ENCODE peak calls at places on chromosome 16, in five cellular contexts. D, K, Y, A and G are unnamed samples.

GRCh38 chr16:9499921-9500593 is 408.6 kb downstream of the HAPSTR1 start:
- DNase-seq in Y (no peak), K (no peak), A (no peak), D (no peak), G (no peak)

GRCh38 chr16:2150418-2151187 is 2.2 kb downstream of the RAB26 start:
- DNase-seq in K (peak), Y (no peak), A (no peak), D (no peak), G (peak)

GRCh38 chr16:59188029-59188428 is 453.9 kb upstream of the GOT2 start:
- DNase-seq in A (no peak), K (no peak), D (no peak), Y (no peak), G (no peak)

GRCh38 chr16:25605381-25605780 is 86.4 kb upstream of the HS3ST4 start:
- DNase-seq in D (no peak), A (no peak), Y (no peak), K (no peak), G (no peak)

GRCh38 chr16:24041834-24042631 is 206.2 kb downstream of the PRKCB start:
- DNase-seq in K (peak), D (no peak), Y (peak), A (peak), G (no peak)

GRCh38 chr16:9256196-9256595 is 164.8 kb downstream of the HAPSTR1 start:
- DNase-seq in A (no peak), Y (no peak), K (peak), D (no peak), G (no peak)

GRCh38 chr16:71846443-71846842 is 667 bp downstream of the ATXN1L start:
- DNase-seq in D (no peak), A (no peak), Y (no peak), K (no peak), G (no peak)

GRCh38 chr16:81696136-81696958 is 82.7 kb upstream of the PLCG2 start:
- DNase-seq in Y (no peak), D (no peak), A (no peak), K (no peak), G (no peak)

GRCh38 chr16:83714286-83714685 is 93.5 kb upstream of the HSBP1 start:
- DNase-seq in D (no peak), Y (no peak), A (no peak), K (no peak), G (no peak)

GRCh38 chr16:11717811-11718210 is 24.8 kb downstream of the TXNDC11 start:
- DNase-seq in K (no peak), A (no peak), Y (no peak), D (no peak), G (no peak)

GRCh38 chr16:9681556-9681955 is 500.7 kb downstream of the GRIN2A start:
- DNase-seq in A (no peak), D (no peak), Y (no peak), K (no peak), G (no peak)

GRCh38 chr16:27248036-27248435 is 20.5 kb downstream of the NSMCE1 start:
- DNase-seq in K (no peak), D (no peak), Y (no peak), A (no peak), G (no peak)

GRCh38 chr16:48441106-48441505 is 55.9 kb upstream of the SIAH1 start:
- DNase-seq in D (no peak), K (no peak), Y (no peak), A (no peak), G (no peak)

GRCh38 chr16:69880640-69881133 is 70.4 kb upstream of the CLEC18A start:
- DNase-seq in D (no peak), Y (no peak), K (no peak), A (no peak), G (no peak)

GRCh38 chr16:68798398-68798797 is 44.9 kb upstream of the TANGO6 start:
- DNase-seq in A (no peak), Y (no peak), D (peak), K (no peak), G (no peak)

GRCh38 chr16:11389083-11389482 is 43.8 kb downstream of the RMI2 start:
- DNase-seq in D (no peak), Y (no peak), A (peak), K (no peak), G (no peak)

GRCh38 chr16:10080031-10080772 is 102.0 kb downstream of the GRIN2A start:
- DNase-seq in D (peak), Y (no peak), K (peak), A (no peak), G (no peak)

GRCh38 chr16:15765880-15766279 is 90.9 kb downstream of the MYH11 start:
- DNase-seq in K (peak), A (no peak), Y (peak), D (no peak), G (no peak)

GRCh38 chr16:85165781-85166180 is 53.5 kb upstream of the CIBAR2 start:
- DNase-seq in A (no peak), Y (no peak), K (no peak), D (no peak), G (no peak)

DNA sequence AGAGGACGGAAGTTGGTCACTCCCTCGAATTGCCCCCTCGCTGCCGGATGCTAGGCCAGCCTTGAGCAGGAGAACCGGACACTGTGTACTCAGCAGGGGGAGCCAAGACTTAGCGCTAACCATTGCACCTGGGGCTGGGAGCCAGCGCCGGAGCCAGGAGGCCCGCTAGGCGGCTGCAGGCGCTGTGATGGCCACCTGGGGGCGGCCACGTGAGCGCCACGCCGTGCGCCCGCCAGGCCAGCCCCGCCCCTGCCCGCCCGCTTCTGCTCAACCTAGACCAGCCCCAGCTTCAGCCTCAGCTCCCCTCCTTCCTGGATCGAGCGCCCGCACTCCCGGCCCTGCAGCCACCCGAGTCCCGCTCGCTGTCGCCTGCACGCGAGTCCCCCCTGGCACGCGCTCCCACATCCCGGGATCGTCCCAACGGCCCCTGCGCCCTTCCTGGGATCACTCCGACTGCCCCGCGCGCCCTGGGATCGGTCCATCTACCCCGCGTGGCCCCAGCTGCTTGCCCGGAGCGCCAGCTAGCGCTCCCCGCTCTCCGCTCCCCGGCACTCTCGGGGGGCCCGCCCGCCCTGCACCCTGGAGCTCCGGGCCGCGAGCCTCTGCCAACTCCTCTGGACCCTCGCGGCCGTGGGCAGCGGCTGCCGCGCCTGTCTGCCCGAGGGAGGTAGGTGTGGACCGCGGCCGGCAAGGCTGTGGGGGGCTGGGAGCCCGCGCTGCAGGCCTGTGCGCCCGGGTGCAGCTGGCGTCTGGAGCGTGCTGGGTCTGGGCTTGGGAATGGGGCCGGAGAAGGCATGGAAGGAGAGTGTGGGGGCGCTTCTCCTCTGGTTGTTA is at the start of gene EEF2K:
- DNase-seq in A (peak), Y (peak), K (peak), D (peak), G (peak)
- TF ChIP-seq POLR2A in A (peak), Y (peak), K (peak), D (no peak), G (no peak)

DNA sequence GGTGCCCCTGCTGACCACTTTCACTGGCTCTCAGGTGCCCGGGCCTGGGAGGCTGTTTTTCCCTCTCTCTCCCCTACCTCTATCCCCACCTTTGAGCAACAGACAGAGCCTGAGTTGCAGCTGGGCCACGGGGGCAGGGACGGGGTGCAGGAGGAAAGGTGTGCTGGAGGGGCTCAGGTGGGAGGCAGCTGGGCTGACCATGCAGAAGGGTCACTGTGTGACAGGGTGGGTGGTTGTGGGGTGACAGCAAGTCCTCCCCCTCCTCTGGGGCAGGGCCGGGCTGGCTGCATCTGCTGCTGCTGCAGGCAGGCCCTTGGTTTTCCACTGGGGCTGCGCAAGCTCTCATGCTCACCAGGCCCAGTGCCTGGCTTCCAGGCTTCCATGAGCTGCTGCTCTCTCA is 6.6 kb downstream of the ZNF319 start:
- DNase-seq in A (no peak), Y (no peak), K (no peak), D (no peak), G (no peak)
- H3K27ac ChIP-seq in A (no peak), Y (no peak), K (peak), D (no peak), G (no peak)

GRCh38 chr16:67245189-67245585 is 2.1 kb downstream of the FHOD1 start:
- DNase-seq in K (no peak), D (no peak), Y (no peak), A (peak), G (no peak)

GRCh38 chr16:67247698-67248400 is 568 bp upstream of the FHOD1 start:
- DNase-seq in K (no peak), A (no peak), Y (no peak), D (no peak), G (no peak)

GRCh38 chr16:67246945-67247697 is at the start of gene FHOD1:
- DNase-seq in D (peak), Y (peak), A (peak), K (peak), G (peak)

GRCh38 chr16:67245674-67246080 is 1.6 kb downstream of the FHOD1 start:
- DNase-seq in A (no peak), Y (no peak), K (no peak), D (peak), G (no peak)

DNA sequence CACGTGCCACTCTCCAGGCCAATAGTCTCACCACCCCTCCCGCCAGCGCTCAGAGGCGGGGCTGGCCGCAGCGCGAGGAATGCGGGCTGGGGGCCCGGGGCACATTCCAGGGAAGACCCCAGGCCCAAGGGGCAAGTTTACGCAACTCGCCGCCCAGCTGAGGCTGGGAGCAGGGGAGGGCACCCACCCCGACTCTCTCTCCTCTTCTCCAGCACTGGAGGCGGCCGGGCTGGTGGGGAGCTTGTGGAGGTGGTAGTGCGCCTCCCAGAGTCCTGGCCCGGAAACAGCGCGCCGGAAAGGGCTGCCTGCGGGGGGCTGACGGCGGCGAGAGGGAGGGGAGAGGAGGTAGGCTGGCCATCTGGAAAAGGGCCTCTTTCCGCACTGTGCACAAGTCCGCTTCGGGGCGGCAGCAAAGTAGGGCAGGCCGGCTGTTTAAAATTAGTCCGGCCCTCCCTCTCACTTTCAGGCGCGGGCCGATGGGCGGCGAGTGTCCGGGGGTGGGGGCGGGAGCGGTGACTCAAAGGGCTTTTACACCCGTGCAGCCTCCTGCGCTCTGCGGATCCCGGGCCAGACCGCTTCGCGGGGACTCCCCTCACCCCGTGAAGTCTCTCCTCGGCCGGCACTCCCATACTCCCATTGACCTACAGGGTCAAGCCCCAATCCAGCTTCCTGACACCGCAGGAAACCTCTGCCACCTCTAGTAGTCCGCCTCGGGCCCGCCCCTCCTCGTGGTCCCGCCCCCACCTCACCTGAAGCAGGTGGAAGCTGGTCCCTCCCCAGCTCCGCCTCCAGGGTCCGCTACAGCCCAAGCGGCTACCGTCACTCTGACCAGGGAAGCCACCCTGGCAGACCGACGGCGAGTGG is 968 bp downstream of the FHOD1 start:
- DNase-seq in D (peak), K (peak), A (peak), Y (no peak), G (no peak)
- TF ChIP-seq POLR2A in D (peak), K (no peak), A (no peak), Y (peak), G (no peak)

GRCh38 chr16:17346774-17347569 is 123.8 kb downstream of the XYLT1 start:
- DNase-seq in A (no peak), Y (peak), K (no peak), D (no peak), G (no peak)
- H3K27ac ChIP-seq in A (no peak), Y (peak), K (no peak), D (no peak), G (peak)

DNA sequence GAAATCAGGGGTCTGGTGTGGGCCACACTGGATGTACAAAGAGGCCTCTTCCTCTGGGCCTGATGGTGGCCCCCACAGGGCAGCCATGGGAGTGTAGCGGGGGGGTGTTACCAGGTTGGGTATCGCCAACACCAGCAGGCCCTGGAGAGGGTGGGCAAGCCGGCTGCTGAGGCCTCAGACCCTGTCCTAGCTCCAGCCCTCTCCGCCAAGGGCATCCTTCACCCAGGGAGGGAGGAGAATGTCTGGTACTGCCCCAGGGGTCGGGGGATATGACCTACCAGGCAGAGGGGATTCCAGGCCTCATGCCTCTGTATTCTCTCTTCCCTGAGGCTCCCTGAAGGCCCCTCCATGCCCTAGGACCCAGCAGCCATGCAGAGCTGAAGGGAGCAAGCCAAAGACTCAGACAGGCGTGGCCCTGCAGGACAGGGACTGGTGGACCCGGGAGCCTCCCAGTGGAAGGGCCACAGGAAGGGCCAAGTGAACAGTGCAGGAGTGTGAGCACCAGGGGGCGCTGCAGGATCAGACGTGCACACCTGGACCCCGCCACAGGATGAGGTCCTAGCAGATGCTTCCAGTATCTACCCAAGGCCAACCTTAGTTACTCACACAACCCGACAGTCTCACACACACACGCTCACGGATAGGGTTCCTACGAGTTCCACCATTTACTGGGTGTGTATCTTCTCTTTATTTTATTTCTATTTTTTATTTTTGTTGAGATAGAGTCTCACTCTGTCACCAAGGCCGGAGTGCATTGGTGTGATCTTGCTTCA is 10.9 kb upstream of the CES4A start:
- DNase-seq in Y (peak), A (peak), D (peak), K (peak), G (peak)
- TF ChIP-seq POLR2A in Y (no peak), A (no peak), D (no peak), K (no peak), G (no peak)

GRCh38 chr16:30950516-30951073 is 1.7 kb downstream of the ORAI3 start:
- DNase-seq in D (no peak), A (no peak), Y (no peak), K (no peak), G (no peak)
- H3K27ac ChIP-seq in D (peak), A (peak), Y (peak), K (peak), G (peak)

GRCh38 chr16:4472880-4473279 is 1.5 kb downstream of the NMRAL1 start:
- DNase-seq in D (no peak), A (no peak), K (no peak), Y (no peak), G (no peak)

GRCh38 chr16:4474192-4474961 is at the start of gene NMRAL1:
- DNase-seq in Y (peak), D (peak), K (peak), A (peak), G (peak)

GRCh38 chr16:4471869-4472268 is 2.6 kb downstream of the NMRAL1 start:
- DNase-seq in D (no peak), A (no peak), K (no peak), Y (no peak), G (no peak)

GRCh38 chr16:4477966-4478365 is 1.8 kb downstream of the HMOX2 start:
- DNase-seq in Y (no peak), A (no peak), K (no peak), D (no peak), G (no peak)

GRCh38 chr16:4475880-4476790 is at the start of gene HMOX2:
- DNase-seq in D (peak), Y (peak), K (peak), A (peak), G (peak)
- TF ChIP-seq POLR2A in D (no peak), Y (peak), K (peak), A (peak), G (no peak)

GRCh38 chr16:89490386-89491237 is at the start of gene ANKRD11:
- DNase-seq in D (peak), A (peak), Y (peak), K (peak), G (peak)

GRCh38 chr16:89491238-89491869 is 993 bp upstream of the ANKRD11 start:
- DNase-seq in K (no peak), A (no peak), D (no peak), Y (no peak), G (no peak)

GRCh38 chr16:89495121-89495520 is 4.8 kb upstream of the ANKRD11 start:
- DNase-seq in D (no peak), A (no peak), Y (no peak), K (no peak), G (no peak)

GRCh38 chr16:89491974-89492687 is 1.8 kb upstream of the ANKRD11 start:
- DNase-seq in D (no peak), Y (no peak), K (no peak), A (no peak), G (no peak)

GRCh38 chr16:89493776-89494175 is 3.4 kb upstream of the ANKRD11 start:
- DNase-seq in A (no peak), Y (no peak), K (no peak), D (no peak), G (no peak)
- H3K27ac ChIP-seq in A (no peak), Y (no peak), K (no peak), D (no peak), G (no peak)